ENCODE peak calls at places on chromosomes 13 and 19, in nine cellular contexts. O is K562, T is SK-N-SH, F is upper lobe of left lung, V is vagina, Q is breast epithelium, A is suprapubic skin, U is transverse colon, Z is GM23338. Y is an unnamed sample.

GRCh38 chr19:33268162-33268991 is 34.0 kb downstream of the CEBPA start:
- DNase-seq in U (no peak), F (no peak), Q (no peak), T (no peak), Z (no peak), V (no peak), O (no peak), A (no peak), Y (peak)

GRCh38 chr13:85093808-85094207 is 705.4 kb downstream of the SLITRK6 start:
- DNase-seq in Z (no peak), U (no peak), Q (no peak), V (no peak), T (no peak), F (no peak), O (no peak), A (peak), Y (no peak)

GRCh38 chr13:108283110-108283509 is 13.6 kb downstream of the TNFSF13B start:
- DNase-seq in Q (no peak), Z (no peak), T (no peak), O (no peak), U (no peak), A (no peak), F (no peak), V (no peak), Y (no peak)

GRCh38 chr13:28012896-28013295 is 24.4 kb upstream of the URAD start:
- DNase-seq in Q (no peak), V (no peak), O (no peak), A (no peak), F (no peak), Z (no peak), U (no peak), T (no peak), Y (no peak)

GRCh38 chr13:113534236-113534860 is 43.8 kb upstream of the DCUN1D2 start:
- DNase-seq in F (no peak), U (no peak), T (no peak), V (no peak), O (no peak), Z (no peak), A (no peak), Q (no peak), Y (peak)

GRCh38 chr13:110971486-110971885 is 56.6 kb upstream of the ANKRD10 start:
- DNase-seq in U (no peak), A (no peak), V (no peak), T (no peak), F (no peak), Q (no peak), Z (no peak), O (no peak), Y (no peak)

GRCh38 chr19:39745645-39746044 is 7.8 kb upstream of the CLC start:
- DNase-seq in O (no peak), Z (no peak), T (no peak), Q (no peak), F (no peak), V (no peak), A (no peak), U (no peak), Y (no peak)

GRCh38 chr19:8478605-8479004 is 23.8 kb downstream of the PRAM1 start:
- DNase-seq in Z (no peak), Q (no peak), A (no peak), T (no peak), U (no peak), V (no peak), F (no peak), O (no peak), Y (no peak)

GRCh38 chr13:38210928-38211596 is 138.6 kb upstream of the UFM1 start:
- DNase-seq in Z (peak), V (no peak), U (no peak), A (no peak), F (no peak), T (no peak), Q (no peak), O (no peak), Y (no peak)

GRCh38 chr19:42628411-42629135 is 33.8 kb upstream of the CEACAM8 start:
- DNase-seq in U (no peak), Z (no peak), F (no peak), T (no peak), O (no peak), Q (no peak), V (no peak), A (no peak), Y (no peak)

GRCh38 chr19:16330368-16330801 is 5.8 kb downstream of the KLF2 start:
- DNase-seq in F (peak), T (no peak), Z (no peak), A (peak), O (peak), U (peak), V (no peak), Q (no peak), Y (peak)

GRCh38 chr19:49243726-49244125 is 81.3 kb downstream of the SLC6A16 start:
- DNase-seq in F (no peak), Z (no peak), U (no peak), O (no peak), Q (no peak), V (no peak), T (no peak), A (no peak), Y (no peak)

GRCh38 chr19:41298327-41298964 is 11.5 kb upstream of the CCDC97 start:
- DNase-seq in U (peak), T (no peak), V (no peak), A (peak), O (no peak), Z (no peak), F (peak), Q (peak), Y (no peak)

DNA sequence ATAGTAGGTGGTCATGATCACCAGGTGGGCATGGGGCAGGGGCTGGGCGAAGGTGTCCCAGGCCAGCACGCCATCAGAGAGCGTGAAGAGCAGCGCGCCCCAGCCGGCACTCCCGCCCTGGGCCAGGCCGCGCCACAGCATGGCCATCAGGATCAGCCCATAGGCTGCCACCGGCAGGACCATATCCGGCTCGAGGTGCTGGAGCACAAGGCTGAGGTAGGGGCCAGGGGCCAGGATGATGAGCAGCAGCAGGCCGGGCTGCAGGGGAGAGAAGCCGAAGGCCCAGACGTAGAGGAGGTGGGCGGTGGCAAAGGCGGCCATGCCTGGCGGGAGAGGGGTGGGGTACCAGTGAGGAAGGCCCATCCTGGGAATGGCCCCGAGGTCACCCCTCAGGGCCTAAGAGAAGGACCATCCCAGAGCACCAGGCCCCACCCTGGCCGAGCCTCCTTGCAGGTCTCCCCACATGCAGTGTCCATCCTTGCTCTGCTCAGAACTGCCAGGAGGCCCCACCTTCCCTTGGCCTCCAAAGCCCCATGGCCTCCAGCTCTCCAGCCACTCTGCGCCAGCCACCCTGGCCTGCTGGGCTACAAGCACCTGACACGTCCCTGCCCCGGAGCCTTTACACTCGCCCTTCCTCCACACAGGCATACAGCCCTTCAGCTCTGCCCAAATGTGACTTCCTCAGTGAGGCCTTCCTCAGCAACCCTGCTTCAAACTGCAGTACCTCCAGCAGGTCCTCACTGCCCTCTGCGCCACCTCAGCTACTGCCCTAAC is 1.1 kb downstream of the TMEM86B start:
- DNase-seq in V (no peak), T (no peak), U (no peak), Z (no peak), Q (no peak), O (peak), F (no peak), A (no peak), Y (no peak)
- H3K4me3 ChIP-seq in V (no peak), T (no peak), U (no peak), Z (no peak), Q (no peak), O (no peak), F (no peak), A (no peak), Y (no peak)

DNA sequence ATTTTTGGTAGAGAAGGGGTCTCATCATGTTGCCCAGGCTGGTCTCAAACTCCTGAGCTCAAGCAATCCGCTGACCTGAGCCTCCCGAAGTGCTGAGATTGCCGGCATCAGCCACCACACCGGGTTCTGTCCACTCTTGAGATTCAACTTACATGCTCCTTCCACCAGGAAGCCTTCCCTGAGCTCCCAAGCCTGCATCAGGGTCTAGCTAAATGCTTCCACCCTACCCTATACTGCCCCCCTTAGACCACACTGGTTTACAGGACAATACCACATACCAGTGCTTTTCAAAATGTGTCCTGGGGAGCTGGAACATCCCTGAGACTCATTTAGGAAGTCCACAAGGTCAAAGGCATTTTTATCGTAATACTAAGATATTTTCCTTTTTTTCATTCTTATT is 15.1 kb upstream of the CACNG8 start:
- DNase-seq in V (no peak), T (peak), U (no peak), Z (peak), Q (no peak), O (no peak), A (no peak), F (no peak), Y (no peak)
- TF ChIP-seq CTCF in V (no peak), T (peak), U (no peak), Z (peak), Q (no peak), O (peak), A (no peak), F (no peak), Y (no peak)

DNA sequence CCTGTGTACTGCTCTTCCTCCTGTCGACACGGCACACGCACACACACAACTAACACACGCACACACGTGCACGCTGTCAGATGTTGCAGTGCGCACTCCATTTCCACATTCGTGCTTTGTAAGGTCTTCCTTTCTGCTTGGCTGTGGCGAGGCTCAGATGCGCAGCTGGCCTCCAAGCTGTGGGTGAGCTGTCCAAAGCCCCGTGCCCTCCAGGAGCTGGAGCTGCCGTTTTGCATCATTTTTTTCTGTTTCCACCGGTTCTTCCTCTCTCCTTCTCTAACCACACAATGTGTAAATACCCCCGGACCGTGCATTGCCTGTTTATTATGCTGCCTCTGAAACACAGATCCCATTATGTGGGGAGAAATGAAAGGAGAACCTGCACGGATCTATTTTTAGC is 137.4 kb downstream of the SOX1 start:
- DNase-seq in T (no peak), F (no peak), U (no peak), O (no peak), A (no peak), Z (no peak), V (no peak), Q (no peak), Y (no peak)
- TF ChIP-seq POLR2AphosphoS5 in T (no peak), F (no peak), U (no peak), O (no peak), A (no peak), Z (no peak), V (no peak), Q (no peak), Y (no peak)

GRCh38 chr19:10106100-10106936 is at the start of gene PPAN:
- DNase-seq in U (peak), Q (peak), O (peak), T (peak), Z (peak), F (peak), A (peak), V (peak), Y (peak)

GRCh38 chr19:10104665-10105221 is 1.4 kb upstream of the PPAN start:
- DNase-seq in Q (no peak), Z (no peak), O (no peak), V (peak), U (peak), T (no peak), F (peak), A (no peak), Y (peak)

GRCh38 chr19:10107254-10107653 is 1.1 kb downstream of the PPAN start:
- DNase-seq in A (no peak), U (no peak), T (no peak), F (no peak), V (no peak), Z (no peak), Q (no peak), O (no peak), Y (no peak)

GRCh38 chr19:10104130-10104513 is 1.6 kb upstream of the ANGPTL6 start:
- DNase-seq in U (no peak), F (no peak), A (no peak), V (no peak), O (no peak), Z (no peak), T (no peak), Q (no peak), Y (no peak)

DNA sequence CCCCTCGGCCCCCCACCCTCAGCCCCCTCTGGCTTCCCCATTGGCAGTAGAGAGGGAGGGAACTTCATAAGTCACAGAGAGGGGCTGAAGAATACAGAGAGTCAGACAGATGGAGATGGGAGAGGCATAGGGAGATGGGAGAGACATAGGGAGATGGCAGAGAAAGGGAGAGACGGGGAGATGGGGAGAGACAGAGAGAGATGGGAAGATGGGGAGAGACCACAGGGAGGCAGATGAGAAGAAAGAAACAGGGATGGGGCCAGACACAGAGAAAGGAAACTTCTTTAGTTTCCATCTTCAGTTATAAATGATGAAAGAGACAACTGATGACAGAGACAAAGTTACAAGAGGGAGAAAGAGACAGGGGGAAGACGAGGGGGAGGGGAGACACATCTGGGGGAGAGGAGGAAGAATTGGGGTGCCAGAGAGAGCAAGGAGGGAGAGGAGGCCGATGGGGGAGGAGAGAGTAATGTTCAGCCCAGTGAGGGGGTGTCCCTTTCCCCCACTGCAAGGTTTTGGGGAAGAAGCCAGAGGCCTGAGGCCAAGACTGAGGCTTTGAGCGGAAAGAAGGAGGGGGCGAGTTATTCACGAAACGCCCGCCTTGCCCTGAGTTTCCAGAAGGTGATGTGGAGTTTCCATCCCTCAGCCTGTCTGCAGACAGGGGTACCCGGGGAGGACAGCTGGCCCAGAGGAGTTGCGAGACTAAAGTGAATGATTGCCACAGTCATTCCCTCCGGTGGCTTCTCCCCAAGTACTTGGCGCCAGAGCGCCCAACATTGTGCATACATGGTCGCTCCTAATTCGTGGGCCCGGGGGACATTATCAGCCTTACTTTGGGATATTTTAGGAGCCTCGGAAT is 692 bp upstream of the PPAN start:
- DNase-seq in V (no peak), Q (no peak), U (peak), Z (no peak), O (no peak), T (no peak), F (no peak), A (no peak), Y (no peak)
- H3K4me3 ChIP-seq in V (peak), Q (peak), U (no peak), Z (no peak), O (peak), T (no peak), F (peak), A (peak), Y (peak)

GRCh38 chr13:98473792-98474153 is 103.1 kb downstream of the STK24 start:
- DNase-seq in T (no peak), V (no peak), A (no peak), O (no peak), Z (no peak), U (no peak), Q (no peak), F (no peak), Y (no peak)

GRCh38 chr13:98474761-98475160 is 102.1 kb downstream of the STK24 start:
- DNase-seq in A (peak), U (no peak), Z (no peak), O (no peak), T (no peak), F (no peak), V (no peak), Q (no peak), Y (no peak)

GRCh38 chr13:98475521-98475920 is 101.4 kb downstream of the STK24 start:
- DNase-seq in F (peak), T (peak), A (peak), Q (no peak), Z (peak), O (peak), V (no peak), U (no peak), Y (no peak)

GRCh38 chr13:98473135-98473791 is 103.6 kb downstream of the STK24 start:
- DNase-seq in Z (no peak), O (no peak), T (no peak), Q (no peak), F (no peak), V (no peak), U (no peak), A (peak), Y (no peak)

DNA sequence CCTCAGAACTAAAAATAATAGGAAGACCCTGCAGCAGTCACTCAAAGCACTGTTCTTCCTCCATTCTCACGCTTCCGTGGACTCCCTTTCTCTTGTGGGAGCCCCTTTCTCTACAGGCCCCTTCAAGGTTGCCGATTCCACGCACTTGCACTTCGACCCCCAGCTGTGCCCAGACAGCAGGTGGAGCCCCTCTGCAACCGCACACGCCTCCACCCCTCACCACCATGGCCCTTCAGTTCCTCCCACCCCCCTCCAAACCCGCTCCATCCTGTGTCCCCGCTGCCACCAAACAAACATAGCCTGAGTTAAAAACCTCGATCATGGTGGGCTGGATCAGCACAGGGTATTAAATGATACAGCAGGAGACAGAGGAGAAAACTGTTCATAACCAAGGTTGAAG is 102.6 kb downstream of the STK24 start:
- DNase-seq in Z (no peak), Q (no peak), V (no peak), F (no peak), O (no peak), A (peak), T (no peak), U (no peak), Y (no peak)
- TF ChIP-seq CTCF in Z (no peak), Q (no peak), V (no peak), F (no peak), O (no peak), A (no peak), T (no peak), U (no peak), Y (no peak)

GRCh38 chr13:44816701-44817684 is 172.3 kb downstream of the NUFIP1 start:
- DNase-seq in T (no peak), U (no peak), Z (no peak), V (no peak), Q (no peak), A (no peak), F (no peak), O (no peak), Y (no peak)

GRCh38 chr13:44819245-44819644 is 170.0 kb downstream of the NUFIP1 start:
- DNase-seq in A (no peak), U (no peak), Z (no peak), Q (no peak), V (no peak), F (no peak), O (no peak), T (no peak), Y (no peak)

GRCh38 chr13:44818016-44818415 is 171.3 kb downstream of the NUFIP1 start:
- DNase-seq in F (no peak), U (no peak), Z (no peak), O (no peak), Q (no peak), A (no peak), T (no peak), V (no peak), Y (no peak)

GRCh38 chr13:44819762-44820161 is 169.5 kb downstream of the NUFIP1 start:
- DNase-seq in U (no peak), F (no peak), Q (no peak), O (no peak), T (no peak), V (no peak), A (no peak), Z (no peak), Y (no peak)

GRCh38 chr13:44818428-44818827 is 170.8 kb downstream of the NUFIP1 start:
- DNase-seq in Z (peak), O (no peak), U (no peak), A (no peak), T (peak), F (no peak), Q (no peak), V (no peak), Y (no peak)
- TF ChIP-seq POLR2AphosphoS5 in Z (no peak), O (no peak), U (no peak), A (no peak), T (no peak), F (no peak), Q (no peak), V (no peak), Y (no peak)

DNA sequence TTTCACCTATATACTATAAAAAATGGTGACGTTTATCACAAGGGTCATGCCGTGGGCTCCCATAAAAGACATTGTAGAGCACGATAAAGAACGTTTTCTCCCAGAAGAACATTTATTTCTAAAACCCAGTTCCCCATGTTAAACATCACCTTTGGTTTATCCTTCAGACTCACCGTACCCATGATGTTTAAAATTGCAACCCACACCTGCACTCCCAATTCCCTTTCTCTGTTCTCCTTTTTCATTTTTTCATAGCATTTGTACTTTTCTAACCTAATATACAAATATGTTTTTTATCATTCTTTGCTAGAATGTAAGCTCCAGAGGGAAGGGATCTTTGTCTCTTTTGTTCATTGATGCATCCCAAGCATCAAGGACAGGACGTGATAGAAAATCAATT is 2.0 kb downstream of the RCBTB2 start:
- DNase-seq in A (no peak), T (no peak), V (no peak), Q (no peak), O (no peak), Z (no peak), U (no peak), F (no peak), Y (no peak)
- H3K4me3 ChIP-seq in A (no peak), T (no peak), V (peak), Q (no peak), O (no peak), Z (no peak), U (no peak), F (no peak), Y (no peak)

GRCh38 chr19:35247526-35248309 is 1.1 kb upstream of the LSR start:
- DNase-seq in V (peak), T (no peak), U (peak), F (peak), Q (peak), Z (peak), O (peak), A (no peak), Y (peak)
- TF ChIP-seq CTCF in V (no peak), T (no peak), U (peak), F (peak), Q (peak), Z (peak), O (peak), A (peak), Y (peak)

Y was measured in spleen.